ENCODE peak calls at places on chromosomes 3 and 15, in ten cellular contexts. One of them, this sample, is unnamed.

GRCh38 chr15:98289747-98290146 is 329.2 kb downstream of the ARRDC4 start:
- DNase-seq in CD8-positive, alpha-beta T cell: no peak
- DNase-seq in neural progenitor cell: no peak
- DNase-seq in heart right ventricle: no peak
- DNase-seq in fibroblast of pulmonary artery: no peak
- DNase-seq in tibial nerve: no peak
- DNase-seq in right atrium auricular region: no peak
- DNase-seq in Panc1: no peak
- DNase-seq in uterus: no peak
- DNase-seq in CD4-positive, CD25-positive, alpha-beta regulatory T cell: no peak
- DNase-seq in this sample: no peak

GRCh38 chr15:65209701-65210643 is 1.3 kb downstream of the CILP start:
- DNase-seq in uterus: peak
- DNase-seq in tibial nerve: peak
- DNase-seq in heart right ventricle: no peak
- DNase-seq in neural progenitor cell: peak
- DNase-seq in right atrium auricular region: no peak
- DNase-seq in CD4-positive, CD25-positive, alpha-beta regulatory T cell: no peak
- DNase-seq in Panc1: no peak
- DNase-seq in CD8-positive, alpha-beta T cell: no peak
- DNase-seq in fibroblast of pulmonary artery: no peak
- DNase-seq in this sample: peak

GRCh38 chr3:104323226-104323625 is 1043.5 kb upstream of the ALCAM start:
- DNase-seq in tibial nerve: no peak
- DNase-seq in uterus: no peak
- DNase-seq in heart right ventricle: no peak
- DNase-seq in CD8-positive, alpha-beta T cell: no peak
- DNase-seq in fibroblast of pulmonary artery: no peak
- DNase-seq in right atrium auricular region: no peak
- DNase-seq in Panc1: no peak
- DNase-seq in neural progenitor cell: no peak
- DNase-seq in CD4-positive, CD25-positive, alpha-beta regulatory T cell: no peak
- DNase-seq in this sample: no peak

GRCh38 chr3:16028604-16029003 is 145.9 kb upstream of the GALNT15 start:
- DNase-seq in fibroblast of pulmonary artery: peak
- DNase-seq in tibial nerve: no peak
- DNase-seq in CD8-positive, alpha-beta T cell: no peak
- DNase-seq in Panc1: no peak
- DNase-seq in neural progenitor cell: no peak
- DNase-seq in heart right ventricle: no peak
- DNase-seq in uterus: no peak
- DNase-seq in CD4-positive, CD25-positive, alpha-beta regulatory T cell: no peak
- DNase-seq in right atrium auricular region: no peak
- DNase-seq in this sample: no peak

GRCh38 chr3:30456263-30456662 is 150.1 kb upstream of the TGFBR2 start:
- DNase-seq in uterus: no peak
- DNase-seq in CD4-positive, CD25-positive, alpha-beta regulatory T cell: no peak
- DNase-seq in right atrium auricular region: no peak
- DNase-seq in heart right ventricle: no peak
- DNase-seq in CD8-positive, alpha-beta T cell: no peak
- DNase-seq in neural progenitor cell: no peak
- DNase-seq in fibroblast of pulmonary artery: no peak
- DNase-seq in tibial nerve: no peak
- DNase-seq in Panc1: no peak
- DNase-seq in this sample: no peak

GRCh38 chr3:85483986-85484385 is 525.2 kb downstream of the CADM2 start:
- DNase-seq in heart right ventricle: no peak
- DNase-seq in uterus: no peak
- DNase-seq in Panc1: no peak
- DNase-seq in CD8-positive, alpha-beta T cell: no peak
- DNase-seq in right atrium auricular region: no peak
- DNase-seq in fibroblast of pulmonary artery: no peak
- DNase-seq in neural progenitor cell: no peak
- DNase-seq in tibial nerve: no peak
- DNase-seq in CD4-positive, CD25-positive, alpha-beta regulatory T cell: no peak
- DNase-seq in this sample: peak

GRCh38 chr15:60972301-60972700 is 256.8 kb downstream of the RORA start:
- DNase-seq in Panc1: no peak
- DNase-seq in heart right ventricle: no peak
- DNase-seq in fibroblast of pulmonary artery: peak
- DNase-seq in neural progenitor cell: no peak
- DNase-seq in CD8-positive, alpha-beta T cell: no peak
- DNase-seq in right atrium auricular region: no peak
- DNase-seq in CD4-positive, CD25-positive, alpha-beta regulatory T cell: no peak
- DNase-seq in tibial nerve: no peak
- DNase-seq in uterus: no peak
- DNase-seq in this sample: peak

GRCh38 chr3:37628711-37629301 is 232.9 kb upstream of the CTDSPL start:
- DNase-seq in heart right ventricle: no peak
- DNase-seq in CD4-positive, CD25-positive, alpha-beta regulatory T cell: no peak
- DNase-seq in uterus: no peak
- DNase-seq in fibroblast of pulmonary artery: no peak
- DNase-seq in tibial nerve: no peak
- DNase-seq in CD8-positive, alpha-beta T cell: no peak
- DNase-seq in right atrium auricular region: no peak
- DNase-seq in neural progenitor cell: no peak
- DNase-seq in Panc1: no peak
- DNase-seq in this sample: peak

GRCh38 chr15:34280193-34280592 is 55.4 kb downstream of the EMC4 start:
- DNase-seq in neural progenitor cell: no peak
- DNase-seq in CD8-positive, alpha-beta T cell: no peak
- DNase-seq in heart right ventricle: no peak
- DNase-seq in right atrium auricular region: no peak
- DNase-seq in uterus: no peak
- DNase-seq in Panc1: no peak
- DNase-seq in tibial nerve: no peak
- DNase-seq in fibroblast of pulmonary artery: no peak
- DNase-seq in CD4-positive, CD25-positive, alpha-beta regulatory T cell: no peak
- DNase-seq in this sample: no peak

GRCh38 chr15:34275154-34275553 is 50.3 kb downstream of the EMC4 start:
- DNase-seq in Panc1: no peak
- DNase-seq in neural progenitor cell: no peak
- DNase-seq in CD8-positive, alpha-beta T cell: no peak
- DNase-seq in fibroblast of pulmonary artery: no peak
- DNase-seq in uterus: no peak
- DNase-seq in CD4-positive, CD25-positive, alpha-beta regulatory T cell: no peak
- DNase-seq in heart right ventricle: no peak
- DNase-seq in tibial nerve: no peak
- DNase-seq in right atrium auricular region: no peak
- DNase-seq in this sample: no peak

GRCh38 chr15:34271493-34271892 is 46.7 kb downstream of the EMC4 start:
- DNase-seq in Panc1: no peak
- DNase-seq in CD8-positive, alpha-beta T cell: no peak
- DNase-seq in CD4-positive, CD25-positive, alpha-beta regulatory T cell: no peak
- DNase-seq in heart right ventricle: no peak
- DNase-seq in fibroblast of pulmonary artery: peak
- DNase-seq in right atrium auricular region: no peak
- DNase-seq in uterus: peak
- DNase-seq in tibial nerve: no peak
- DNase-seq in neural progenitor cell: no peak
- DNase-seq in this sample: peak

GRCh38 chr15:34279341-34279740 is 54.5 kb downstream of the EMC4 start:
- DNase-seq in uterus: no peak
- DNase-seq in CD8-positive, alpha-beta T cell: no peak
- DNase-seq in tibial nerve: no peak
- DNase-seq in right atrium auricular region: no peak
- DNase-seq in CD4-positive, CD25-positive, alpha-beta regulatory T cell: no peak
- DNase-seq in Panc1: no peak
- DNase-seq in heart right ventricle: no peak
- DNase-seq in fibroblast of pulmonary artery: peak
- DNase-seq in neural progenitor cell: no peak
- DNase-seq in this sample: no peak

DNA sequence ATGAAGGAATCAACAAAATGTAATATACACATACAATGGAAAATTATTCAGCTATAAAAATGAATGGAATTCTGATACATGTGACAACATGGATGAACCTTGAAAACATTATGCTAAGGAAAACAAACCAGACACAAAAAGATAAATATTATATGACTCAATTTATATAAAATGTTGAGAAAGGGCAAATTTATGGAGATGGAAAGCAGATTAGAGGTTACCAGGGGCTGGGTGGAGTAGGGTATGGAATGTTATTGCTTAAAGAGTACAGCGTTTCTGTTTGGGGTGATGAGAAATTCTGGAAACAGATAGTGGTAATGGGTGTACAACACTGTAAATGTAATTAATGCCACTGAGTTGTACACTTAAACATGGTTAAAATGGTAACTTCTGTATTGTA is 50.9 kb downstream of the EMC4 start:
- DNase-seq in Panc1: no peak
- DNase-seq in neural progenitor cell: no peak
- DNase-seq in fibroblast of pulmonary artery: no peak
- DNase-seq in uterus: no peak
- DNase-seq in CD8-positive, alpha-beta T cell: no peak
- DNase-seq in heart right ventricle: no peak
- DNase-seq in right atrium auricular region: no peak
- DNase-seq in CD4-positive, CD25-positive, alpha-beta regulatory T cell: no peak
- DNase-seq in tibial nerve: no peak
- DNase-seq in this sample: no peak
- H3K4me3 ChIP-seq in Panc1: no peak
- H3K4me3 ChIP-seq in neural progenitor cell: no peak
- H3K4me3 ChIP-seq in fibroblast of pulmonary artery: no peak
- H3K4me3 ChIP-seq in uterus: no peak
- H3K4me3 ChIP-seq in CD8-positive, alpha-beta T cell: no peak
- H3K4me3 ChIP-seq in heart right ventricle: no peak
- H3K4me3 ChIP-seq in right atrium auricular region: no peak
- H3K4me3 ChIP-seq in CD4-positive, CD25-positive, alpha-beta regulatory T cell: no peak
- H3K4me3 ChIP-seq in tibial nerve: no peak
- H3K4me3 ChIP-seq in this sample: no peak

GRCh38 chr3:112633757-112634156 is 7.2 kb downstream of the CCDC80 start:
- DNase-seq in heart right ventricle: no peak
- DNase-seq in tibial nerve: no peak
- DNase-seq in CD8-positive, alpha-beta T cell: no peak
- DNase-seq in uterus: no peak
- DNase-seq in fibroblast of pulmonary artery: no peak
- DNase-seq in right atrium auricular region: no peak
- DNase-seq in Panc1: no peak
- DNase-seq in CD4-positive, CD25-positive, alpha-beta regulatory T cell: no peak
- DNase-seq in neural progenitor cell: no peak
- DNase-seq in this sample: no peak

GRCh38 chr3:112633191-112633590 is 7.8 kb downstream of the CCDC80 start:
- DNase-seq in right atrium auricular region: no peak
- DNase-seq in fibroblast of pulmonary artery: no peak
- DNase-seq in Panc1: no peak
- DNase-seq in tibial nerve: no peak
- DNase-seq in CD4-positive, CD25-positive, alpha-beta regulatory T cell: no peak
- DNase-seq in neural progenitor cell: peak
- DNase-seq in CD8-positive, alpha-beta T cell: no peak
- DNase-seq in uterus: no peak
- DNase-seq in heart right ventricle: no peak
- DNase-seq in this sample: no peak

GRCh38 chr3:112631257-112631656 is 9.7 kb downstream of the CCDC80 start:
- DNase-seq in fibroblast of pulmonary artery: no peak
- DNase-seq in uterus: no peak
- DNase-seq in CD4-positive, CD25-positive, alpha-beta regulatory T cell: no peak
- DNase-seq in right atrium auricular region: no peak
- DNase-seq in neural progenitor cell: no peak
- DNase-seq in Panc1: no peak
- DNase-seq in heart right ventricle: no peak
- DNase-seq in tibial nerve: no peak
- DNase-seq in CD8-positive, alpha-beta T cell: no peak
- DNase-seq in this sample: no peak

GRCh38 chr3:112634786-112635541 is 6.0 kb downstream of the CCDC80 start:
- DNase-seq in Panc1: no peak
- DNase-seq in uterus: no peak
- DNase-seq in right atrium auricular region: no peak
- DNase-seq in tibial nerve: no peak
- DNase-seq in fibroblast of pulmonary artery: no peak
- DNase-seq in CD4-positive, CD25-positive, alpha-beta regulatory T cell: no peak
- DNase-seq in heart right ventricle: no peak
- DNase-seq in neural progenitor cell: peak
- DNase-seq in CD8-positive, alpha-beta T cell: no peak
- DNase-seq in this sample: no peak

DNA sequence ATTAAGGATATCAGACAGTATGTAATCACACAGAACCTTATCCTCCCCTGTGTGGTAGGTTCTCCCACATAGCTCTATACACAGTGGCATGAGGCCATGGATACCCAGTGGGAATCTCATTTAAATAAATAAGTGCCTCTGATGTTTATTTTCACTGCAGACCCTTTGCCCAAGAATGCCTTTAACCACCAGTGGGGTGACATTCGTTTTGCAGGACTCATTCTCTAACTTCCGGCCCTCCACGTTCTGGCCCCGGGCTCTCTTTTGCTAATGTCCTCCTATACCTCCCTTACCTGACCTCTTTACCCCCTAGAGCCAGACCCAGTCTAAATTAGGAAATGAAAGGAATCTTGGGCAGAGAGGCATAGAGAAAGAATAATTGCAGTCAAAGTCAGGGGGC is 8.3 kb downstream of the CCDC80 start:
- DNase-seq in heart right ventricle: no peak
- DNase-seq in fibroblast of pulmonary artery: no peak
- DNase-seq in CD4-positive, CD25-positive, alpha-beta regulatory T cell: no peak
- DNase-seq in Panc1: no peak
- DNase-seq in right atrium auricular region: no peak
- DNase-seq in tibial nerve: no peak
- DNase-seq in CD8-positive, alpha-beta T cell: no peak
- DNase-seq in neural progenitor cell: no peak
- DNase-seq in uterus: no peak
- DNase-seq in this sample: no peak
- H3K4me3 ChIP-seq in heart right ventricle: peak
- H3K4me3 ChIP-seq in fibroblast of pulmonary artery: no peak
- H3K4me3 ChIP-seq in CD4-positive, CD25-positive, alpha-beta regulatory T cell: no peak
- H3K4me3 ChIP-seq in Panc1: no peak
- H3K4me3 ChIP-seq in right atrium auricular region: no peak
- H3K4me3 ChIP-seq in tibial nerve: no peak
- H3K4me3 ChIP-seq in CD8-positive, alpha-beta T cell: no peak
- H3K4me3 ChIP-seq in neural progenitor cell: no peak
- H3K4me3 ChIP-seq in uterus: no peak
- H3K4me3 ChIP-seq in this sample: peak

GRCh38 chr3:46989146-46989810 is 9.8 kb downstream of the NBEAL2 start:
- DNase-seq in right atrium auricular region: no peak
- DNase-seq in CD4-positive, CD25-positive, alpha-beta regulatory T cell: no peak
- DNase-seq in CD8-positive, alpha-beta T cell: no peak
- DNase-seq in heart right ventricle: peak
- DNase-seq in fibroblast of pulmonary artery: no peak
- DNase-seq in uterus: no peak
- DNase-seq in tibial nerve: no peak
- DNase-seq in Panc1: no peak
- DNase-seq in neural progenitor cell: no peak
- DNase-seq in this sample: no peak

GRCh38 chr3:46987485-46988401 is 8.3 kb downstream of the NBEAL2 start:
- DNase-seq in neural progenitor cell: no peak
- DNase-seq in tibial nerve: no peak
- DNase-seq in fibroblast of pulmonary artery: peak
- DNase-seq in uterus: peak
- DNase-seq in heart right ventricle: peak
- DNase-seq in CD4-positive, CD25-positive, alpha-beta regulatory T cell: peak
- DNase-seq in CD8-positive, alpha-beta T cell: peak
- DNase-seq in right atrium auricular region: no peak
- DNase-seq in Panc1: no peak
- DNase-seq in this sample: no peak

GRCh38 chr3:46986782-46987484 is 7.5 kb downstream of the NBEAL2 start:
- DNase-seq in CD4-positive, CD25-positive, alpha-beta regulatory T cell: no peak
- DNase-seq in uterus: no peak
- DNase-seq in right atrium auricular region: no peak
- DNase-seq in fibroblast of pulmonary artery: no peak
- DNase-seq in Panc1: no peak
- DNase-seq in tibial nerve: no peak
- DNase-seq in CD8-positive, alpha-beta T cell: no peak
- DNase-seq in heart right ventricle: no peak
- DNase-seq in neural progenitor cell: peak
- DNase-seq in this sample: no peak

GRCh38 chr3:46990573-46991374 is 11.3 kb downstream of the NBEAL2 start:
- DNase-seq in tibial nerve: no peak
- DNase-seq in CD4-positive, CD25-positive, alpha-beta regulatory T cell: no peak
- DNase-seq in heart right ventricle: peak
- DNase-seq in neural progenitor cell: no peak
- DNase-seq in Panc1: no peak
- DNase-seq in fibroblast of pulmonary artery: no peak
- DNase-seq in uterus: no peak
- DNase-seq in right atrium auricular region: no peak
- DNase-seq in CD8-positive, alpha-beta T cell: no peak
- DNase-seq in this sample: no peak

GRCh38 chr3:46988616-46989015 is 9.2 kb downstream of the NBEAL2 start:
- DNase-seq in right atrium auricular region: no peak
- DNase-seq in Panc1: no peak
- DNase-seq in tibial nerve: no peak
- DNase-seq in CD8-positive, alpha-beta T cell: no peak
- DNase-seq in uterus: no peak
- DNase-seq in neural progenitor cell: no peak
- DNase-seq in heart right ventricle: no peak
- DNase-seq in CD4-positive, CD25-positive, alpha-beta regulatory T cell: no peak
- DNase-seq in fibroblast of pulmonary artery: no peak
- DNase-seq in this sample: no peak
- H3K4me3 ChIP-seq in right atrium auricular region: no peak
- H3K4me3 ChIP-seq in Panc1: no peak
- H3K4me3 ChIP-seq in tibial nerve: no peak
- H3K4me3 ChIP-seq in CD8-positive, alpha-beta T cell: no peak
- H3K4me3 ChIP-seq in uterus: no peak
- H3K4me3 ChIP-seq in neural progenitor cell: no peak
- H3K4me3 ChIP-seq in heart right ventricle: no peak
- H3K4me3 ChIP-seq in CD4-positive, CD25-positive, alpha-beta regulatory T cell: peak
- H3K4me3 ChIP-seq in fibroblast of pulmonary artery: no peak
- H3K4me3 ChIP-seq in this sample: no peak

GRCh38 chr15:38440353-38441129 is 13.4 kb upstream of the FAM98B start:
- DNase-seq in uterus: no peak
- DNase-seq in fibroblast of pulmonary artery: peak
- DNase-seq in right atrium auricular region: no peak
- DNase-seq in CD8-positive, alpha-beta T cell: peak
- DNase-seq in Panc1: peak
- DNase-seq in tibial nerve: no peak
- DNase-seq in heart right ventricle: no peak
- DNase-seq in neural progenitor cell: peak
- DNase-seq in CD4-positive, CD25-positive, alpha-beta regulatory T cell: peak
- DNase-seq in this sample: peak
- H3K4me3 ChIP-seq in uterus: no peak
- H3K4me3 ChIP-seq in fibroblast of pulmonary artery: no peak
- H3K4me3 ChIP-seq in right atrium auricular region: no peak
- H3K4me3 ChIP-seq in CD8-positive, alpha-beta T cell: no peak
- H3K4me3 ChIP-seq in Panc1: no peak
- H3K4me3 ChIP-seq in tibial nerve: no peak
- H3K4me3 ChIP-seq in heart right ventricle: no peak
- H3K4me3 ChIP-seq in neural progenitor cell: no peak
- H3K4me3 ChIP-seq in CD4-positive, CD25-positive, alpha-beta regulatory T cell: no peak
- H3K4me3 ChIP-seq in this sample: no peak